ENCODE peak calls at places on chromosomes 5 and 9, in nine cellular contexts. R, K, J, F, O, N, W, U and P are unnamed samples.

GRCh38 chr5:113142186-113142585 is 165.6 kb downstream of the DCP2 start:
- DNase-seq in U (no peak), F (no peak), K (no peak), O (no peak), W (no peak), N (no peak), R (no peak), J (no peak), P (peak)

GRCh38 chr9:89919171-89919681 is 314.4 kb downstream of the GADD45G start:
- DNase-seq in W (no peak), F (peak), R (no peak), K (no peak), J (peak), O (no peak), U (peak), N (no peak), P (peak)

GRCh38 chr9:16136961-16137360 is 584.1 kb downstream of the CCDC171 start:
- DNase-seq in N (no peak), F (no peak), W (peak), K (no peak), J (no peak), R (peak), U (no peak), O (no peak), P (no peak)

GRCh38 chr5:148687427-148687826 is 33.1 kb upstream of the HTR4 start:
- DNase-seq in N (no peak), J (peak), F (peak), K (no peak), U (peak), W (no peak), O (peak), R (no peak), P (peak)

GRCh38 chr9:110126986-110127864 is 80.7 kb downstream of the C9orf152 start:
- DNase-seq in K (no peak), U (no peak), N (no peak), O (no peak), J (no peak), F (peak), W (peak), R (no peak), P (peak)

GRCh38 chr9:113215142-113215541 is 5.9 kb downstream of the FKBP15 start:
- DNase-seq in K (no peak), U (no peak), F (no peak), W (no peak), R (no peak), N (no peak), J (no peak), O (no peak), P (no peak)

GRCh38 chr5:137340899-137341298 is 158.2 kb downstream of the SPOCK1 start:
- DNase-seq in U (no peak), K (no peak), J (no peak), F (no peak), W (no peak), R (no peak), O (no peak), N (no peak), P (no peak)

GRCh38 chr5:116668361-116668760 is 93.7 kb upstream of the SEMA6A start:
- DNase-seq in U (no peak), K (no peak), F (no peak), J (no peak), R (no peak), N (no peak), W (no peak), O (no peak), P (no peak)

GRCh38 chr5:115736004-115736689 is 80.3 kb downstream of the CDO1 start:
- DNase-seq in W (no peak), K (no peak), F (no peak), N (no peak), J (no peak), O (no peak), R (no peak), U (no peak), P (no peak)

GRCh38 chr5:16061163-16061562 is 118.4 kb downstream of the MARCHF11 start:
- DNase-seq in J (no peak), K (no peak), O (no peak), N (no peak), U (no peak), F (no peak), W (no peak), R (no peak), P (no peak)

GRCh38 chr9:91026266-91026665 is 224.6 kb downstream of the SYK start:
- DNase-seq in W (no peak), J (no peak), N (no peak), U (no peak), O (no peak), R (no peak), K (no peak), F (no peak), P (no peak)